ENCODE peak calls at places on chromosomes 12 and 14, in four cellular contexts. X, C, M and K are unnamed samples.

GRCh38 chr12:117875652-117876491 is 92.9 kb downstream of the KSR2 start:
- DNase-seq in X (no peak), C (peak), M (no peak), K (peak)

GRCh38 chr12:53067074-53067992 is 11.9 kb downstream of the SPRYD3 start:
- DNase-seq in X (no peak), C (no peak), M (no peak), K (no peak)

GRCh38 chr14:63922696-63923421 is 70.1 kb downstream of the SYNE2 start:
- DNase-seq in X (no peak), C (no peak), M (no peak), K (peak)

GRCh38 chr14:86602263-86602662 is 1072.3 kb downstream of the FLRT2 start:
- DNase-seq in X (no peak), C (no peak), M (no peak), K (no peak)

GRCh38 chr12:70763666-70764065 is 126.4 kb upstream of the PTPRB start:
- DNase-seq in X (no peak), C (no peak), M (no peak), K (no peak)

GRCh38 chr12:124524231-124524925 is 43.0 kb downstream of the NCOR2 start:
- DNase-seq in X (peak), C (no peak), M (peak), K (no peak)

GRCh38 chr12:75650989-75651695 is 139.7 kb upstream of the KRR1 start:
- DNase-seq in X (no peak), C (no peak), M (no peak), K (no peak)

GRCh38 chr14:66920196-66920595 is 269.0 kb upstream of the GARIN2 start:
- DNase-seq in X (no peak), C (no peak), M (no peak), K (no peak)

GRCh38 chr14:67633451-67634154 is 13.9 kb downstream of the ARG2 start:
- DNase-seq in X (no peak), C (no peak), M (no peak), K (no peak)

GRCh38 chr12:28457785-28458184 is 267.5 kb downstream of the CCDC91 start:
- DNase-seq in X (no peak), C (no peak), M (no peak), K (no peak)

GRCh38 chr12:92570056-92570753 is 132.6 kb upstream of the PLEKHG7 start:
- DNase-seq in X (no peak), C (peak), M (peak), K (peak)

GRCh38 chr14:102086346-102086971 is 385 bp downstream of the HSP90AA1 start:
- DNase-seq in X (peak), C (peak), M (peak), K (no peak)

GRCh38 chr12:90936230-90937005 is 18.6 kb downstream of the CCER1 start:
- DNase-seq in X (no peak), C (no peak), M (no peak), K (no peak)

GRCh38 chr12:75476076-75476475 is 4.5 kb upstream of the GLIPR1 start:
- DNase-seq in X (no peak), C (no peak), M (no peak), K (no peak)

GRCh38 chr14:104694991-104695659 is 5.7 kb downstream of the INF2 start:
- DNase-seq in X (peak), C (peak), M (no peak), K (no peak)